ENCODE peak calls at places on chromosomes 4 and X, in nine cellular contexts. F, U, S, D, J, Z, C, P and R are unnamed samples.

GRCh38 chrX:41514179-41514578 is 67.0 kb downstream of the NYX start:
- DNase-seq in F (no peak), U (no peak), S (no peak), D (no peak), J (no peak), Z (no peak), C (no peak), P (no peak), R (no peak)

GRCh38 chrX:71181558-71181909 is 36.9 kb downstream of the NLGN3 start:
- DNase-seq in F (no peak), U (no peak), S (no peak), D (no peak), J (peak; percentile 9), Z (peak; percentile 1), C (no peak), P (no peak), R (no peak)

GRCh38 chr4:6303943-6304342 is 34.3 kb downstream of the WFS1 start:
- DNase-seq in F (no peak), U (no peak), S (no peak), D (no peak), J (no peak), Z (no peak), C (no peak), P (no peak), R (no peak)

GRCh38 chrX:100975212-100975611 is 5.7 kb downstream of the ARL13A start:
- DNase-seq in F (no peak), U (no peak), S (peak; percentile 32), D (no peak), J (no peak), Z (peak; percentile 62), C (peak; percentile 44), P (no peak), R (no peak)

GRCh38 chr4:164357957-164358356 is 396.0 kb upstream of the SMIM31 start:
- DNase-seq in F (no peak), U (no peak), S (peak; percentile 95), D (no peak), J (no peak), Z (no peak), C (no peak), P (no peak), R (no peak)

GRCh38 chr4:68589790-68590189 is 13.7 kb upstream of the UGT2B17 start:
- DNase-seq in F (no peak), U (no peak), S (peak; percentile 72), D (no peak), J (no peak), Z (no peak), C (no peak), P (no peak), R (no peak)

GRCh38 chr4:99856166-99856565 is 38.1 kb downstream of the LAMTOR3 start:
- DNase-seq in F (no peak), U (peak; percentile 22), S (peak; percentile 81), D (no peak), J (peak; percentile 4), Z (peak; percentile 64), C (peak; percentile 50), P (no peak), R (no peak)

GRCh38 chrX:121755541-121755940 is 708.1 kb downstream of the GLUD2 start:
- DNase-seq in F (no peak), U (no peak), S (no peak), D (no peak), J (no peak), Z (peak; percentile 3), C (no peak), P (no peak), R (no peak)

GRCh38 chrX:43504394-43504793 is 151.7 kb upstream of the MAOA start:
- DNase-seq in F (no peak), U (no peak), S (peak; percentile 68), D (no peak), J (no peak), Z (no peak), C (no peak), P (no peak), R (no peak)

GRCh38 chr4:46878641-46879040 is 30.4 kb downstream of the COX7B2 start:
- DNase-seq in F (no peak), U (no peak), S (no peak), D (no peak), J (no peak), Z (no peak), C (no peak), P (no peak), R (no peak)

GRCh38 chr4:38132140-38132673 is 172.0 kb downstream of the PTTG2 start:
- DNase-seq in F (no peak), U (peak; percentile 98), S (peak; percentile 99), D (peak; percentile 98), J (peak; percentile 33), Z (peak; percentile 99), C (peak; percentile 87), P (no peak), R (peak; percentile 76)

GRCh38 chrX:112094729-112095128 is 12.2 kb upstream of the TRPC5 start:
- DNase-seq in F (no peak), U (no peak), S (no peak), D (no peak), J (no peak), Z (no peak), C (no peak), P (no peak), R (no peak)

GRCh38 chr4:177974461-177974860 is 532.2 kb upstream of the AGA start:
- DNase-seq in F (no peak), U (no peak), S (no peak), D (no peak), J (no peak), Z (no peak), C (no peak), P (no peak), R (no peak)

GRCh38 chr4:141501931-141502330 is 134.5 kb upstream of the IL15 start:
- DNase-seq in F (no peak), U (peak; percentile 18), S (peak; percentile 48), D (peak; percentile 2), J (no peak), Z (peak; percentile 73), C (peak; percentile 27), P (no peak), R (no peak)

GRCh38 chr4:170374770-170375169 is 285.0 kb upstream of the AADAT start:
- DNase-seq in F (peak; percentile 32), U (peak; percentile 12), S (peak; percentile 33), D (no peak), J (no peak), Z (peak; percentile 25), C (no peak), P (no peak), R (peak; percentile 56)
- TF ChIP-seq CTCF in F (peak; percentile 22), U (peak; percentile 57), S (peak; percentile 56), D (peak; percentile 27), J (peak; percentile 16), Z (peak; percentile 39), C (no peak), P (no peak), R (peak; percentile 81)

GRCh38 chrX:115911967-115912366 is 258.6 kb upstream of the AGTR2 start:
- DNase-seq in F (no peak), U (no peak), S (no peak), D (no peak), J (no peak), Z (no peak), C (no peak), P (no peak), R (no peak)

GRCh38 chrX:115906881-115907280 is 263.7 kb upstream of the AGTR2 start:
- DNase-seq in F (no peak), U (no peak), S (no peak), D (no peak), J (no peak), Z (no peak), C (no peak), P (no peak), R (no peak)

GRCh38 chrX:115909017-115909416 is 261.5 kb upstream of the AGTR2 start:
- DNase-seq in F (no peak), U (no peak), S (no peak), D (no peak), J (no peak), Z (no peak), C (no peak), P (no peak), R (no peak)

GRCh38 chrX:115913575-115913974 is 257.0 kb upstream of the AGTR2 start:
- DNase-seq in F (no peak), U (no peak), S (no peak), D (no peak), J (no peak), Z (no peak), C (no peak), P (no peak), R (no peak)

DNA sequence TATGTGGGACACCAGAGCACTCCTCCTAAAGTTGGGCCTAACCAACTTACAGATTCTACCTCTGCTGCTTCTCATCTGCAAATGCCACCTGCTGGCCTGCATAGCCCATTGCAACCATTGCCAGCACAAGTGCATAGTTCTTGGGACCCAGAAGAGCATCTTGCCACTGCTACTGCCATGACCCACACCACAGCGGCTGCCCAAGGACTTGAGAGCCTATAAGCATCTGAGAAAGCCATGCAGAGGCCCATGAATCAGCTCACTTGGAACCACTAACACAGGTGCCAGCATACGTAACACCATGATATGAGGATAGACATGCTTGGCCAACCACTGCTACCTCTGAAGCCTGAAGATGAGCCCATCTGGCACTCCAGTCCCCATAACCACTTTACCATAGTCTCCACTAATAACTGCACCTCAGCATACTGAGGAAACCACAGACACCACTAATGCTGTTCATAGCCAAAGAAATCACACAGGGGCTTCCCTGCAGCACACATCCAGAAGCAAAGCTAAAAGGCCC is 258.1 kb upstream of the AGTR2 start:
- DNase-seq in F (no peak), U (no peak), S (no peak), D (no peak), J (no peak), Z (no peak), C (no peak), P (no peak), R (no peak)
- TF ChIP-seq CTCF in F (no peak), U (peak; percentile 41), S (no peak), D (peak; percentile 20), J (peak; percentile 3), Z (peak; percentile 9), C (no peak), P (peak; percentile 11), R (peak; percentile 78)

DNA sequence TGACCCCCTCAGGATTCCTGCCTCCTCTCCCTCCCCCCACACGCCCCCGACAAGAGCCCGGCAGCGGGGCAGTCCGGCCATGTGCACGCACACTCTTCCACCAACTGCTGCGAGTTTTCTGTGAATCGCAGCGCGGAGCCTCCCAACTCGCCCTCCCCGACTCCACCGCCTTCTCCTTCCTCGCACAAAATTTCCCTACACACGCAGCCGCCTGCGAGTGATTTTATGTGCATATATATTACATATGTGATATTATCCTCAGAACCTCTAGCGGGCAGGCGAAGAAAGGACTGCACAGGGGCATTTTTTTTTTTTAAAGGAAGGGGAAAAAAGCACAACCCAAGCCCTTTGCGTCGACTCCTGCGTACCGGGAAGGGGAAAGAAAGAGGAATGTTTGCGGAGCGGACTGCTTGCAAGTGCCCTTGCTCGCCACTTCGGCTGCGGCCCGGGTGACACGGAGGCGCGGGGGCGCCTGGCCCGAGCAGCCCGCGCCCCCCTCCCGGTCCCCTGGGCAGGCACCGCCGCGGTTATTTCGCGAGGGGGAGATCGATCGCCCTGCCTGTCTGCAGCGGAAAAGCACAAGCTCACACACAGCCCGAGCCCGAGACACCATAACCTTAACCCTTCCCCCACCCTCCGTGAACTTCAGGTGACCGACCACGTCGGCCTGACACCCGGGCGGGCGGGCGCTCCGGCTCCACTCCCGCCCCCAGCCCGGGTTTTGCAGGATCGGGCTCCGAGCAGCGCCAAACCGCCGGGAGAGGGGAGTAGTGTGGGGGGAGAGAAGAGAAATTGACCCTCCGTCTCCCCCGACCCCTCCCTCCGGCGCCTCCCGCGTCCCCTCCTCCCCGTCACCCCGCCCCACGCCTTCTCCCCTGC is 2.2 kb downstream of the ZNF827 start:
- DNase-seq in F (no peak), U (peak; percentile 65), S (peak; percentile 55), D (peak; percentile 81), J (no peak), Z (peak; percentile 66), C (peak; percentile 65), P (peak; percentile 76), R (peak; percentile 86)
- TF ChIP-seq CTCF in F (no peak), U (peak; percentile 53), S (peak; percentile 0), D (peak; percentile 14), J (no peak), Z (peak; percentile 38), C (peak; percentile 10), P (peak; percentile 47), R (peak; percentile 6)

GRCh38 chr4:113636438-113636818 is 125.1 kb downstream of the CAMK2D start:
- DNase-seq in F (no peak), U (no peak), S (no peak), D (no peak), J (no peak), Z (no peak), C (no peak), P (no peak), R (peak; percentile 22)
- TF ChIP-seq CTCF in F (peak; percentile 23), U (no peak), S (no peak), D (no peak), J (no peak), Z (no peak), C (no peak), P (no peak), R (peak; percentile 51)